ENCODE peak calls at places on chromosome 21, in eight cellular contexts. C is cardiac fibroblast; B is stimulated activated CD8-positive, alpha-beta memory T cell treated with anti-CD3 and anti-CD28 coated beads, Interleukin-7, amount 100 ng/mL, for 24 hours; J is germinal center; F is fibroblast of the aortic adventitia; L is esophagus muscularis mucosa; T is H54; P is NB4. Y is an unnamed sample.

GRCh38 chr21:44384968-44385367 is 31.5 kb downstream of the TRPM2 start:
- DNase-seq in C (no peak), B (no peak), J (no peak), F (no peak), L (no peak), T (no peak), P (no peak), Y (no peak)

GRCh38 chr21:42854246-42855010 is 24.9 kb downstream of the WDR4 start:
- DNase-seq in C (no peak), B (no peak), J (no peak), F (no peak), L (no peak), T (no peak), P (no peak), Y (no peak)

GRCh38 chr21:29332461-29333354 is 34.0 kb downstream of the BACH1 start:
- DNase-seq in C (peak; percentile 81), B (no peak), J (no peak), F (peak; percentile 41), L (no peak), T (peak; percentile 35), P (no peak), Y (no peak)

GRCh38 chr21:38476385-38476784 is 21.9 kb downstream of the ERG start:
- DNase-seq in C (no peak), B (no peak), J (no peak), F (no peak), L (no peak), T (no peak), P (peak; percentile 92), Y (no peak)

GRCh38 chr21:16534408-16535099 is 804.8 kb downstream of the USP25 start:
- DNase-seq in C (peak; percentile 85), B (no peak), J (no peak), F (peak; percentile 98), L (peak; percentile 92), T (peak; percentile 5), P (no peak), Y (no peak)

GRCh38 chr21:41737656-41738324 is 29.1 kb downstream of the RIPK4 start:
- DNase-seq in C (no peak), B (no peak), J (no peak), F (no peak), L (no peak), T (no peak), P (no peak), Y (no peak)

GRCh38 chr21:45471229-45472052 is 66.5 kb downstream of the COL18A1 start:
- DNase-seq in C (peak; percentile 92), B (no peak), J (no peak), F (peak; percentile 92), L (no peak), T (peak; percentile 90), P (no peak), Y (no peak)

GRCh38 chr21:40019076-40019475 is 151.8 kb downstream of the PCP4 start:
- DNase-seq in C (no peak), B (no peak), J (no peak), F (no peak), L (no peak), T (no peak), P (no peak), Y (no peak)

GRCh38 chr21:14957836-14958235 is 107.0 kb downstream of the NRIP1 start:
- DNase-seq in C (no peak), B (no peak), J (no peak), F (no peak), L (no peak), T (no peak), P (no peak), Y (no peak)

GRCh38 chr21:34939673-34940321 is 109.3 kb downstream of the RUNX1 start:
- DNase-seq in C (peak; percentile 18), B (no peak), J (no peak), F (no peak), L (no peak), T (no peak), P (peak; percentile 59), Y (no peak)

GRCh38 chr21:45797338-45797737 is 153.8 kb downstream of the PCBP3 start:
- DNase-seq in C (no peak), B (no peak), J (no peak), F (no peak), L (peak; percentile 68), T (no peak), P (no peak), Y (no peak)

GRCh38 chr21:33047231-33047630 is 21.5 kb downstream of the OLIG2 start:
- DNase-seq in C (peak; percentile 70), B (no peak), J (no peak), F (peak; percentile 76), L (no peak), T (peak; percentile 80), P (no peak), Y (no peak)

GRCh38 chr21:44653656-44654575 is 543 bp downstream of the KRTAP12-4 start:
- DNase-seq in C (no peak), B (peak; percentile 15), J (no peak), F (no peak), L (peak; percentile 79), T (no peak), P (no peak), Y (no peak)

GRCh38 chr21:14361958-14362357 is 21.0 kb downstream of the HSPA13 start:
- DNase-seq in C (peak; percentile 80), B (no peak), J (no peak), F (peak; percentile 83), L (no peak), T (no peak), P (peak; percentile 86), Y (no peak)

GRCh38 chr21:15212214-15212613 is 147.4 kb upstream of the NRIP1 start:
- DNase-seq in C (no peak), B (no peak), J (peak; percentile 21), F (no peak), L (no peak), T (no peak), P (no peak), Y (no peak)

Y was measured in MM.1S.